ENCODE peak calls at places on chromosomes 16 and 17, in ten cellular contexts. C, T, H, D, I, O, B, N, U and J are unnamed samples.

GRCh38 chr17:66582373-66583111 is 252.4 kb upstream of the CACNG5 start:
- DNase-seq in I (no peak), U (no peak), B (no peak), D (no peak), N (no peak), H (no peak), C (no peak), T (no peak), O (no peak), J (no peak)

GRCh38 chr17:27526603-27527002 is 70.4 kb downstream of the KSR1 start:
- DNase-seq in T (no peak), I (peak; percentile 39), O (peak; percentile 16), C (no peak), B (no peak), D (no peak), N (no peak), U (no peak), H (no peak), J (peak; percentile 58)

GRCh38 chr17:76376318-76377133 is 7.9 kb upstream of the SPHK1 start:
- DNase-seq in B (no peak), U (no peak), D (no peak), T (no peak), I (no peak), O (no peak), H (no peak), C (no peak), N (no peak), J (peak; percentile 54)

GRCh38 chr17:79316805-79317204 is 242.2 kb downstream of the ENGASE start:
- DNase-seq in D (no peak), H (no peak), I (no peak), U (no peak), O (no peak), B (no peak), C (no peak), N (no peak), T (no peak), J (no peak)

GRCh38 chr16:2751577-2752034 is 832 bp upstream of the SRRM2 start:
- DNase-seq in B (peak; percentile 87), C (peak; percentile 84), O (peak; percentile 33), D (no peak), U (peak; percentile 81), H (no peak), T (no peak), N (no peak), I (no peak), J (no peak)

GRCh38 chr17:46978489-46979022 is 497 bp downstream of the RPRML start:
- DNase-seq in B (no peak), T (no peak), I (no peak), D (peak; percentile 19), H (no peak), C (peak; percentile 34), O (no peak), U (no peak), N (no peak), J (no peak)

GRCh38 chr16:86158688-86159360 is 259.9 kb downstream of the IRF8 start:
- DNase-seq in N (no peak), T (no peak), I (no peak), B (no peak), U (no peak), C (no peak), D (no peak), H (no peak), O (no peak), J (peak; percentile 10)

GRCh38 chr17:15502315-15503112 is 35.1 kb upstream of the CDRT4 start:
- DNase-seq in H (peak; percentile 19), C (peak; percentile 60), D (peak; percentile 93), O (peak; percentile 94), U (peak; percentile 39), T (peak; percentile 53), N (peak; percentile 91), I (peak; percentile 71), B (peak; percentile 83), J (peak; percentile 96)

GRCh38 chr16:1221628-1222552 is 3.2 kb downstream of the TPSG1 start:
- DNase-seq in N (no peak), C (no peak), D (no peak), T (no peak), H (no peak), O (no peak), I (peak; percentile 18), B (no peak), U (no peak), J (no peak)

GRCh38 chr17:45243750-45244149 is 18.1 kb downstream of the SPATA32 start:
- DNase-seq in H (no peak), N (no peak), U (no peak), D (no peak), T (no peak), I (no peak), C (no peak), O (no peak), B (no peak), J (no peak)

GRCh38 chr17:48498168-48498840 is 32.5 kb downstream of the HOXB1 start:
- DNase-seq in O (no peak), C (no peak), U (no peak), N (no peak), D (peak; percentile 93), B (no peak), H (no peak), I (no peak), T (no peak), J (no peak)

GRCh38 chr16:28324235-28324886 is 32.0 kb downstream of the SBK1 start:
- DNase-seq in I (no peak), T (no peak), U (no peak), O (no peak), D (peak; percentile 76), H (no peak), N (no peak), B (no peak), C (no peak), J (no peak)

GRCh38 chr17:50060951-50061712 is 5.2 kb downstream of the ITGA3 start:
- DNase-seq in U (no peak), O (peak; percentile 79), C (no peak), I (peak; percentile 75), T (no peak), N (peak; percentile 76), D (peak; percentile 70), H (no peak), B (no peak), J (peak; percentile 92)

GRCh38 chr16:46763147-46763546 is 15.0 kb upstream of the MYLK3 start:
- DNase-seq in N (no peak), T (no peak), C (no peak), I (no peak), U (no peak), D (no peak), B (no peak), H (no peak), O (no peak), J (no peak)